ENCODE peak calls at places on chromosomes 1 and 21, in six cellular contexts. Y is SK-N-SH, F is fibroblast of mammary gland, C is neural crest cell, N is nephron progenitor cell, Q is left ventricle myocardium inferior. O is an unnamed sample.
A peak's percentile ranks its signal among the peaks of the same experiment; 100 is the strongest.

GRCh38 chr21:44874497-44875331 is 1.2 kb upstream of the PTTG1IP start:
- DNase-seq in Y (no peak), F (no peak), C (no peak), N (peak; percentile 31), Q (peak; percentile 82), O (peak; percentile 33)

GRCh38 chr21:34807881-34808568 is 139.2 kb downstream of the CLIC6 start:
- DNase-seq in Y (no peak), F (peak; percentile 98), C (no peak), N (no peak), Q (no peak), O (no peak)

GRCh38 chr1:220990417-220991337 is 111.4 kb downstream of the HLX start:
- DNase-seq in Y (no peak), F (peak; percentile 93), C (no peak), N (no peak), Q (no peak), O (no peak)

GRCh38 chr1:40039757-40040510 is 595 bp upstream of the CAP1 start:
- DNase-seq in Y (peak; percentile 84), F (peak; percentile 83), C (peak; percentile 38), N (peak; percentile 64), Q (peak; percentile 92), O (peak; percentile 77)

GRCh38 chr1:12258272-12258671 is 28.4 kb downstream of the VPS13D start:
- DNase-seq in Y (no peak), F (no peak), C (no peak), N (no peak), Q (no peak), O (no peak)

GRCh38 chr1:27669876-27670275 is 2.1 kb downstream of the IFI6 start:
- DNase-seq in Y (no peak), F (no peak), C (no peak), N (no peak), Q (no peak), O (no peak)

GRCh38 chr1:234875953-234876814 is 252.5 kb downstream of the TOMM20 start:
- DNase-seq in Y (no peak), F (peak; percentile 42), C (no peak), N (no peak), Q (no peak), O (no peak)

GRCh38 chr1:164754088-164754600 is 195.2 kb downstream of the PBX1 start:
- DNase-seq in Y (no peak), F (peak; percentile 84), C (no peak), N (no peak), Q (no peak), O (no peak)

GRCh38 chr1:238465449-238465848 is 574.7 kb upstream of the ZP4 start:
- DNase-seq in Y (peak; percentile 49), F (peak; percentile 19), C (no peak), N (no peak), Q (no peak), O (no peak)

GRCh38 chr1:78651247-78651646 is 1.6 kb downstream of the IFI44 start:
- DNase-seq in Y (no peak), F (peak; percentile 72), C (no peak), N (no peak), Q (no peak), O (no peak)

GRCh38 chr1:151976868-151977267 is 16.8 kb downstream of the S100A10 start:
- DNase-seq in Y (no peak), F (peak; percentile 68), C (no peak), N (no peak), Q (no peak), O (no peak)

GRCh38 chr1:1235016-1235744 is 3.1 kb downstream of the B3GALT6 start:
- DNase-seq in Y (no peak), F (no peak), C (no peak), N (no peak), Q (no peak), O (no peak)

GRCh38 chr1:33501309-33501708 is 28.9 kb downstream of the ZSCAN20 start:
- DNase-seq in Y (no peak), F (no peak), C (no peak), N (no peak), Q (no peak), O (no peak)

GRCh38 chr21:42474043-42474831 is 21.8 kb downstream of the RSPH1 start:
- DNase-seq in Y (peak; percentile 43), F (peak; percentile 11), C (no peak), N (no peak), Q (no peak), O (no peak)

GRCh38 chr1:51570063-51570720 is 46.7 kb upstream of the OSBPL9 start:
- DNase-seq in Y (no peak), F (no peak), C (no peak), N (no peak), Q (no peak), O (no peak)

GRCh38 chr1:19622204-19622603 is 21.9 kb upstream of the NBL1 start:
- DNase-seq in Y (no peak), F (peak; percentile 64), C (no peak), N (no peak), Q (no peak), O (no peak)

GRCh38 chr1:109369167-109369746 is 28.5 kb downstream of the SORT1 start:
- DNase-seq in Y (no peak), F (peak; percentile 40), C (no peak), N (no peak), Q (no peak), O (no peak)

GRCh38 chr1:63892632-63893395 is 119.0 kb downstream of the ROR1 start:
- DNase-seq in Y (peak; percentile 36), F (peak; percentile 75), C (no peak), N (no peak), Q (no peak), O (no peak)

GRCh38 chr1:48466594-48466993 is 5.4 kb downstream of the SPATA6 start:
- DNase-seq in Y (no peak), F (no peak), C (no peak), N (no peak), Q (no peak), O (no peak)

GRCh38 chr1:20709868-20710267 is 7.9 kb downstream of the KIF17 start:
- DNase-seq in Y (no peak), F (no peak), C (no peak), N (no peak), Q (no peak), O (no peak)

GRCh38 chr1:93758842-93759515 is 77.3 kb upstream of the BCAR3 start:
- DNase-seq in Y (peak; percentile 55), F (peak; percentile 86), C (no peak), N (no peak), Q (no peak), O (peak; percentile 25)

GRCh38 chr1:21317035-21317689 is 26.9 kb upstream of the ECE1 start:
- DNase-seq in Y (no peak), F (peak; percentile 93), C (no peak), N (no peak), Q (peak; percentile 80), O (no peak)

GRCh38 chr1:119116725-119117124 is 23.7 kb downstream of the WARS2 start:
- DNase-seq in Y (no peak), F (peak; percentile 18), C (no peak), N (no peak), Q (no peak), O (no peak)

GRCh38 chr1:214438059-214438458 is 113.3 kb downstream of the PTPN14 start:
- DNase-seq in Y (no peak), F (no peak), C (no peak), N (peak; percentile 5), Q (peak; percentile 16), O (peak; percentile 74)

GRCh38 chr1:41361028-41361494 is at the start of gene FOXO6:
- DNase-seq in Y (peak; percentile 99), F (peak; percentile 92), C (peak; percentile 95), N (peak; percentile 98), Q (peak; percentile 98), O (peak; percentile 97)

GRCh38 chr1:168338589-168339503 is 58.2 kb downstream of the TBX19 start:
- DNase-seq in Y (no peak), F (no peak), C (no peak), N (no peak), Q (no peak), O (no peak)

GRCh38 chr1:169107673-169108160 is 1.2 kb downstream of the ATP1B1 start:
- DNase-seq in Y (no peak), F (peak; percentile 77), C (no peak), N (no peak), Q (peak; percentile 23), O (no peak)

GRCh38 chr1:199298825-199299224 is 660.0 kb downstream of the PTPRC start:
- DNase-seq in Y (no peak), F (peak; percentile 56), C (no peak), N (no peak), Q (no peak), O (no peak)

GRCh38 chr1:156844102-156844501 is 14.8 kb downstream of the INSRR start:
- DNase-seq in Y (no peak), F (no peak), C (no peak), N (no peak), Q (no peak), O (no peak)
- TF ChIP-seq CTCF in Y (no peak), F (no peak), C (no peak), N (no peak), Q (no peak), O (no peak)

DNA sequence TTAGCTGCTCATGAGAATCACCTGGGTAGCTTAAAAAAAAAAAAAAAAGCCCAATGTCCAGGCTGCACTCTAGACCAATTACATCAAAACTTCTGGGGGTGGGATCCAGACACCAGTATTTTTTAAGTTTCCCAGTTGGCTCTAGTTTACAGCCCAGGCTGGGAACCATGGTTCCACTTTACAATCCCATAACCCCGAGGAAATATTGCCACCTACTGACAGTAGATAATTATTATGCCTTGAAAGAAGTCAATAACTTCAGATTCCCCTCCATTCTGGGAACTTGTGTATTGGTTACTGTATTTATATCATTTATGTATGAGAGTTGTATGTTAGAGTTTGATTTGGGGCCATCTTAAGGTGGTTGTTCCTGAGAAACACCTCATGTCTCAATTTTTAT is 100.2 kb downstream of the SPATA46 start:
- DNase-seq in Y (peak; percentile 51), F (peak; percentile 54), C (no peak), N (no peak), Q (no peak), O (no peak)
- TF ChIP-seq CTCF in Y (peak; percentile 57), F (peak; percentile 44), C (peak; percentile 53), N (no peak), Q (peak; percentile 51), O (peak; percentile 19)

DNA sequence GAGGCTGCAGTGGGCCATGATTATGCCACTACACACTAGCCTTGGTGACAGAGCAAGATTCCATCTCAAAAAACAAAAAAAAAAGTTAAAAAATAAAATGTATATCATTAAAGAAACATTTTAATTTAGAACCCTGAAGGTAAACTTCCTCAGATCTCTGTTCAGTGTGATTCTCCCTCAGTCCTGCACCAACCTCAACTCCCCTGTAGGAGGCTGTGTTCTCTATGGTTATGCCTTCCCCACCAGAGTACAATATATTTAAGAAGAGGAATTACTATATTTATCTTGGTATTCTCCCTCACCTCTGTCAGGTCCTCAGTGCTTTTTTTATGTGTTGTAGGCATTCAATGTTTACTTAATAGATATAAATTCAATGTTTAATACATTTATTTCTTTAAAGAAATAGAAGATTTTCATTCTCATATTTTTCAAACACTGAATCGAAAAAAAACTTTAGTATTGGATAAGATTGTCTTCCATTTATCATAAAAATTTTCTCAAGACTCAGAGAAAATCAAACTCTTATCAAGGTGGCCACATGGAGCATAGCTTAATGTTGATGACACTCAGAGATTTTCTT is 4.8 kb upstream of the LRRC8B start:
- DNase-seq in Y (peak; percentile 54), F (peak; percentile 66), C (no peak), N (no peak), Q (no peak), O (peak; percentile 26)
- TF ChIP-seq CTCF in Y (peak; percentile 58), F (peak; percentile 79), C (peak; percentile 71), N (peak; percentile 45), Q (peak; percentile 64), O (peak; percentile 72)

GRCh38 chr1:173914366-173914871 is 2.7 kb downstream of the SERPINC1 start:
- DNase-seq in Y (peak; percentile 41), F (peak; percentile 28), C (peak; percentile 8), N (peak; percentile 19), Q (no peak), O (peak; percentile 44)
- TF ChIP-seq CTCF in Y (peak; percentile 74), F (peak; percentile 72), C (peak; percentile 65), N (peak; percentile 46), Q (peak; percentile 41), O (peak; percentile 76)

O was measured in glutamatergic neuron.